ENCODE peak calls at places on chromosomes 12 and 14, in ten cellular contexts. One of them, this sample, is unnamed.

GRCh38 chr12:96419576-96420254 is 19.5 kb upstream of the CDK17 start:
- DNase-seq in activated CD4-positive, alpha-beta T cell treated with anti-CD3 and anti-CD28 coated beads, Interleukin-2, amount 10 ng/mL, durations not matched to agents 7 days and 5 days: no peak
- DNase-seq in GOT3: no peak
- DNase-seq in fibroblast of pulmonary artery: no peak
- DNase-seq in foreskin keratinocyte: no peak
- DNase-seq in stimulated activated CD8-positive, alpha-beta memory T cell treated with anti-CD3 and anti-CD28 coated beads, Interleukin-4, amount 100 ng/mL, for 1 hour: no peak
- DNase-seq in globus pallidus: peak; percentile 62
- DNase-seq in substantia nigra: no peak
- DNase-seq in activated T-cell treated with anti-CD3 and anti-CD28 coated beads for 24 hours: no peak
- DNase-seq in HS-5: no peak
- DNase-seq in this sample: peak; percentile 34

GRCh38 chr12:90163975-90164374 is 455.3 kb upstream of the ATP2B1 start:
- DNase-seq in HS-5: no peak
- DNase-seq in substantia nigra: no peak
- DNase-seq in foreskin keratinocyte: no peak
- DNase-seq in GOT3: no peak
- DNase-seq in activated T-cell treated with anti-CD3 and anti-CD28 coated beads for 24 hours: no peak
- DNase-seq in fibroblast of pulmonary artery: no peak
- DNase-seq in activated CD4-positive, alpha-beta T cell treated with anti-CD3 and anti-CD28 coated beads, Interleukin-2, amount 10 ng/mL, durations not matched to agents 7 days and 5 days: no peak
- DNase-seq in globus pallidus: no peak
- DNase-seq in stimulated activated CD8-positive, alpha-beta memory T cell treated with anti-CD3 and anti-CD28 coated beads, Interleukin-4, amount 100 ng/mL, for 1 hour: no peak
- DNase-seq in this sample: no peak

GRCh38 chr14:100825691-100826331 is at the start of gene MEG3:
- DNase-seq in activated CD4-positive, alpha-beta T cell treated with anti-CD3 and anti-CD28 coated beads, Interleukin-2, amount 10 ng/mL, durations not matched to agents 7 days and 5 days: no peak
- DNase-seq in GOT3: no peak
- DNase-seq in foreskin keratinocyte: peak; percentile 6
- DNase-seq in substantia nigra: no peak
- DNase-seq in HS-5: peak; percentile 26
- DNase-seq in fibroblast of pulmonary artery: peak; percentile 87
- DNase-seq in stimulated activated CD8-positive, alpha-beta memory T cell treated with anti-CD3 and anti-CD28 coated beads, Interleukin-4, amount 100 ng/mL, for 1 hour: no peak
- DNase-seq in globus pallidus: no peak
- DNase-seq in activated T-cell treated with anti-CD3 and anti-CD28 coated beads for 24 hours: no peak
- DNase-seq in this sample: peak; percentile 52

GRCh38 chr12:58529897-58530296 is 390.4 kb downstream of the LRIG3 start:
- DNase-seq in substantia nigra: no peak
- DNase-seq in stimulated activated CD8-positive, alpha-beta memory T cell treated with anti-CD3 and anti-CD28 coated beads, Interleukin-4, amount 100 ng/mL, for 1 hour: no peak
- DNase-seq in globus pallidus: no peak
- DNase-seq in GOT3: no peak
- DNase-seq in HS-5: peak; percentile 91
- DNase-seq in activated CD4-positive, alpha-beta T cell treated with anti-CD3 and anti-CD28 coated beads, Interleukin-2, amount 10 ng/mL, durations not matched to agents 7 days and 5 days: no peak
- DNase-seq in activated T-cell treated with anti-CD3 and anti-CD28 coated beads for 24 hours: no peak
- DNase-seq in fibroblast of pulmonary artery: peak; percentile 95
- DNase-seq in foreskin keratinocyte: peak; percentile 90
- DNase-seq in this sample: no peak

GRCh38 chr12:69502342-69503081 is 32.3 kb downstream of the FRS2 start:
- DNase-seq in substantia nigra: no peak
- DNase-seq in fibroblast of pulmonary artery: peak; percentile 45
- DNase-seq in GOT3: no peak
- DNase-seq in globus pallidus: no peak
- DNase-seq in HS-5: peak; percentile 73
- DNase-seq in foreskin keratinocyte: peak; percentile 79
- DNase-seq in stimulated activated CD8-positive, alpha-beta memory T cell treated with anti-CD3 and anti-CD28 coated beads, Interleukin-4, amount 100 ng/mL, for 1 hour: no peak
- DNase-seq in activated CD4-positive, alpha-beta T cell treated with anti-CD3 and anti-CD28 coated beads, Interleukin-2, amount 10 ng/mL, durations not matched to agents 7 days and 5 days: no peak
- DNase-seq in activated T-cell treated with anti-CD3 and anti-CD28 coated beads for 24 hours: no peak
- DNase-seq in this sample: no peak

GRCh38 chr14:105864651-105865265 is 338.4 kb downstream of the TMEM121 start:
- DNase-seq in foreskin keratinocyte: no peak
- DNase-seq in fibroblast of pulmonary artery: no peak
- DNase-seq in globus pallidus: no peak
- DNase-seq in GOT3: no peak
- DNase-seq in stimulated activated CD8-positive, alpha-beta memory T cell treated with anti-CD3 and anti-CD28 coated beads, Interleukin-4, amount 100 ng/mL, for 1 hour: no peak
- DNase-seq in activated T-cell treated with anti-CD3 and anti-CD28 coated beads for 24 hours: no peak
- DNase-seq in substantia nigra: no peak
- DNase-seq in HS-5: no peak
- DNase-seq in activated CD4-positive, alpha-beta T cell treated with anti-CD3 and anti-CD28 coated beads, Interleukin-2, amount 10 ng/mL, durations not matched to agents 7 days and 5 days: no peak
- DNase-seq in this sample: no peak

GRCh38 chr14:65810326-65810725 is 397.8 kb downstream of the FUT8 start:
- DNase-seq in fibroblast of pulmonary artery: peak; percentile 40
- DNase-seq in globus pallidus: no peak
- DNase-seq in activated T-cell treated with anti-CD3 and anti-CD28 coated beads for 24 hours: no peak
- DNase-seq in stimulated activated CD8-positive, alpha-beta memory T cell treated with anti-CD3 and anti-CD28 coated beads, Interleukin-4, amount 100 ng/mL, for 1 hour: no peak
- DNase-seq in foreskin keratinocyte: no peak
- DNase-seq in GOT3: no peak
- DNase-seq in HS-5: no peak
- DNase-seq in activated CD4-positive, alpha-beta T cell treated with anti-CD3 and anti-CD28 coated beads, Interleukin-2, amount 10 ng/mL, durations not matched to agents 7 days and 5 days: no peak
- DNase-seq in substantia nigra: no peak
- DNase-seq in this sample: no peak

GRCh38 chr14:44369401-44370123 is 137.5 kb downstream of the FSCB start:
- DNase-seq in activated CD4-positive, alpha-beta T cell treated with anti-CD3 and anti-CD28 coated beads, Interleukin-2, amount 10 ng/mL, durations not matched to agents 7 days and 5 days: no peak
- DNase-seq in HS-5: no peak
- DNase-seq in GOT3: no peak
- DNase-seq in activated T-cell treated with anti-CD3 and anti-CD28 coated beads for 24 hours: no peak
- DNase-seq in substantia nigra: no peak
- DNase-seq in stimulated activated CD8-positive, alpha-beta memory T cell treated with anti-CD3 and anti-CD28 coated beads, Interleukin-4, amount 100 ng/mL, for 1 hour: no peak
- DNase-seq in foreskin keratinocyte: peak; percentile 27
- DNase-seq in globus pallidus: no peak
- DNase-seq in fibroblast of pulmonary artery: no peak
- DNase-seq in this sample: no peak

GRCh38 chr12:68106160-68106559 is 53.4 kb downstream of the IFNG start:
- DNase-seq in HS-5: peak; percentile 28
- DNase-seq in globus pallidus: no peak
- DNase-seq in foreskin keratinocyte: peak; percentile 69
- DNase-seq in GOT3: no peak
- DNase-seq in activated CD4-positive, alpha-beta T cell treated with anti-CD3 and anti-CD28 coated beads, Interleukin-2, amount 10 ng/mL, durations not matched to agents 7 days and 5 days: no peak
- DNase-seq in activated T-cell treated with anti-CD3 and anti-CD28 coated beads for 24 hours: no peak
- DNase-seq in fibroblast of pulmonary artery: peak; percentile 7
- DNase-seq in stimulated activated CD8-positive, alpha-beta memory T cell treated with anti-CD3 and anti-CD28 coated beads, Interleukin-4, amount 100 ng/mL, for 1 hour: no peak
- DNase-seq in substantia nigra: no peak
- DNase-seq in this sample: no peak

GRCh38 chr12:91222746-91223145 is 40.1 kb upstream of the DCN start:
- DNase-seq in substantia nigra: no peak
- DNase-seq in stimulated activated CD8-positive, alpha-beta memory T cell treated with anti-CD3 and anti-CD28 coated beads, Interleukin-4, amount 100 ng/mL, for 1 hour: no peak
- DNase-seq in foreskin keratinocyte: peak; percentile 55
- DNase-seq in HS-5: peak; percentile 42
- DNase-seq in activated T-cell treated with anti-CD3 and anti-CD28 coated beads for 24 hours: no peak
- DNase-seq in activated CD4-positive, alpha-beta T cell treated with anti-CD3 and anti-CD28 coated beads, Interleukin-2, amount 10 ng/mL, durations not matched to agents 7 days and 5 days: no peak
- DNase-seq in fibroblast of pulmonary artery: peak; percentile 85
- DNase-seq in GOT3: no peak
- DNase-seq in globus pallidus: no peak
- DNase-seq in this sample: no peak

GRCh38 chr12:7705846-7706245 is 5.4 kb upstream of the DPPA3 start:
- DNase-seq in fibroblast of pulmonary artery: no peak
- DNase-seq in stimulated activated CD8-positive, alpha-beta memory T cell treated with anti-CD3 and anti-CD28 coated beads, Interleukin-4, amount 100 ng/mL, for 1 hour: no peak
- DNase-seq in activated CD4-positive, alpha-beta T cell treated with anti-CD3 and anti-CD28 coated beads, Interleukin-2, amount 10 ng/mL, durations not matched to agents 7 days and 5 days: no peak
- DNase-seq in substantia nigra: no peak
- DNase-seq in HS-5: no peak
- DNase-seq in activated T-cell treated with anti-CD3 and anti-CD28 coated beads for 24 hours: no peak
- DNase-seq in GOT3: no peak
- DNase-seq in globus pallidus: no peak
- DNase-seq in foreskin keratinocyte: no peak
- DNase-seq in this sample: no peak

GRCh38 chr14:67949771-67950170 is 130.2 kb downstream of the RAD51B start:
- DNase-seq in globus pallidus: no peak
- DNase-seq in HS-5: no peak
- DNase-seq in activated T-cell treated with anti-CD3 and anti-CD28 coated beads for 24 hours: no peak
- DNase-seq in GOT3: no peak
- DNase-seq in activated CD4-positive, alpha-beta T cell treated with anti-CD3 and anti-CD28 coated beads, Interleukin-2, amount 10 ng/mL, durations not matched to agents 7 days and 5 days: no peak
- DNase-seq in substantia nigra: no peak
- DNase-seq in fibroblast of pulmonary artery: no peak
- DNase-seq in stimulated activated CD8-positive, alpha-beta memory T cell treated with anti-CD3 and anti-CD28 coated beads, Interleukin-4, amount 100 ng/mL, for 1 hour: no peak
- DNase-seq in foreskin keratinocyte: no peak
- DNase-seq in this sample: no peak

GRCh38 chr14:34072921-34073320 is 122.0 kb upstream of the EGLN3 start:
- DNase-seq in substantia nigra: no peak
- DNase-seq in stimulated activated CD8-positive, alpha-beta memory T cell treated with anti-CD3 and anti-CD28 coated beads, Interleukin-4, amount 100 ng/mL, for 1 hour: no peak
- DNase-seq in globus pallidus: no peak
- DNase-seq in HS-5: no peak
- DNase-seq in fibroblast of pulmonary artery: no peak
- DNase-seq in activated CD4-positive, alpha-beta T cell treated with anti-CD3 and anti-CD28 coated beads, Interleukin-2, amount 10 ng/mL, durations not matched to agents 7 days and 5 days: no peak
- DNase-seq in activated T-cell treated with anti-CD3 and anti-CD28 coated beads for 24 hours: no peak
- DNase-seq in foreskin keratinocyte: no peak
- DNase-seq in GOT3: no peak
- DNase-seq in this sample: no peak

GRCh38 chr12:122467983-122468382 is 32.7 kb downstream of the ZCCHC8 start:
- DNase-seq in GOT3: no peak
- DNase-seq in substantia nigra: no peak
- DNase-seq in HS-5: no peak
- DNase-seq in fibroblast of pulmonary artery: no peak
- DNase-seq in activated CD4-positive, alpha-beta T cell treated with anti-CD3 and anti-CD28 coated beads, Interleukin-2, amount 10 ng/mL, durations not matched to agents 7 days and 5 days: no peak
- DNase-seq in globus pallidus: no peak
- DNase-seq in foreskin keratinocyte: peak; percentile 99
- DNase-seq in activated T-cell treated with anti-CD3 and anti-CD28 coated beads for 24 hours: no peak
- DNase-seq in stimulated activated CD8-positive, alpha-beta memory T cell treated with anti-CD3 and anti-CD28 coated beads, Interleukin-4, amount 100 ng/mL, for 1 hour: no peak
- DNase-seq in this sample: no peak

GRCh38 chr14:31045501-31046080 is 19.4 kb upstream of the STRN3 start:
- DNase-seq in foreskin keratinocyte: no peak
- DNase-seq in stimulated activated CD8-positive, alpha-beta memory T cell treated with anti-CD3 and anti-CD28 coated beads, Interleukin-4, amount 100 ng/mL, for 1 hour: no peak
- DNase-seq in HS-5: no peak
- DNase-seq in fibroblast of pulmonary artery: no peak
- DNase-seq in globus pallidus: no peak
- DNase-seq in activated CD4-positive, alpha-beta T cell treated with anti-CD3 and anti-CD28 coated beads, Interleukin-2, amount 10 ng/mL, durations not matched to agents 7 days and 5 days: no peak
- DNase-seq in GOT3: no peak
- DNase-seq in activated T-cell treated with anti-CD3 and anti-CD28 coated beads for 24 hours: no peak
- DNase-seq in substantia nigra: no peak
- DNase-seq in this sample: no peak